ENCODE peak calls at places on chromosomes 5 and 9, in eight cellular contexts. One of them, this sample, is unnamed.

GRCh38 chr5:69334793-69335268 is 2.2 kb upstream of the CCDC125 start:
- DNase-seq in effector memory CD4-positive, alpha-beta T cell: peak
- DNase-seq in stimulated activated CD4-positive, alpha-beta T cell treated with anti-CD3 and anti-CD28 coated beads, Interleukin-1b, Interleukin-23, amount 100 ng/mL, for 24 hours: peak
- DNase-seq in glutamatergic neuron: peak
- DNase-seq in hepatic stellate cell: peak
- DNase-seq in ACHN: peak
- DNase-seq in omental fat pad: peak
- DNase-seq in colonic mucosa: peak
- DNase-seq in this sample: peak

GRCh38 chr9:34558341-34558740 is 31.2 kb downstream of the CNTFR start:
- DNase-seq in effector memory CD4-positive, alpha-beta T cell: no peak
- DNase-seq in stimulated activated CD4-positive, alpha-beta T cell treated with anti-CD3 and anti-CD28 coated beads, Interleukin-1b, Interleukin-23, amount 100 ng/mL, for 24 hours: no peak
- DNase-seq in glutamatergic neuron: no peak
- DNase-seq in hepatic stellate cell: no peak
- DNase-seq in ACHN: no peak
- DNase-seq in omental fat pad: no peak
- DNase-seq in colonic mucosa: no peak
- DNase-seq in this sample: no peak

GRCh38 chr9:73230257-73230656 is 78.6 kb downstream of the ANXA1 start:
- DNase-seq in effector memory CD4-positive, alpha-beta T cell: no peak
- DNase-seq in stimulated activated CD4-positive, alpha-beta T cell treated with anti-CD3 and anti-CD28 coated beads, Interleukin-1b, Interleukin-23, amount 100 ng/mL, for 24 hours: no peak
- DNase-seq in glutamatergic neuron: no peak
- DNase-seq in hepatic stellate cell: no peak
- DNase-seq in ACHN: no peak
- DNase-seq in omental fat pad: no peak
- DNase-seq in colonic mucosa: no peak
- DNase-seq in this sample: no peak

GRCh38 chr9:38068616-38068865 is 486 bp downstream of the SHB start:
- DNase-seq in effector memory CD4-positive, alpha-beta T cell: no peak
- DNase-seq in stimulated activated CD4-positive, alpha-beta T cell treated with anti-CD3 and anti-CD28 coated beads, Interleukin-1b, Interleukin-23, amount 100 ng/mL, for 24 hours: no peak
- DNase-seq in glutamatergic neuron: peak
- DNase-seq in hepatic stellate cell: no peak
- DNase-seq in ACHN: peak
- DNase-seq in omental fat pad: no peak
- DNase-seq in colonic mucosa: peak
- DNase-seq in this sample: no peak

GRCh38 chr9:138099803-138100598 is 222.4 kb downstream of the CACNA1B start:
- DNase-seq in effector memory CD4-positive, alpha-beta T cell: no peak
- DNase-seq in stimulated activated CD4-positive, alpha-beta T cell treated with anti-CD3 and anti-CD28 coated beads, Interleukin-1b, Interleukin-23, amount 100 ng/mL, for 24 hours: no peak
- DNase-seq in glutamatergic neuron: no peak
- DNase-seq in hepatic stellate cell: no peak
- DNase-seq in ACHN: no peak
- DNase-seq in omental fat pad: no peak
- DNase-seq in colonic mucosa: peak
- DNase-seq in this sample: no peak

GRCh38 chr5:61625682-61626620 is 293.9 kb downstream of the ZSWIM6 start:
- DNase-seq in effector memory CD4-positive, alpha-beta T cell: no peak
- DNase-seq in stimulated activated CD4-positive, alpha-beta T cell treated with anti-CD3 and anti-CD28 coated beads, Interleukin-1b, Interleukin-23, amount 100 ng/mL, for 24 hours: no peak
- DNase-seq in glutamatergic neuron: peak
- DNase-seq in hepatic stellate cell: peak
- DNase-seq in ACHN: peak
- DNase-seq in omental fat pad: no peak
- DNase-seq in colonic mucosa: peak
- DNase-seq in this sample: peak

GRCh38 chr9:88818495-88819201 is 172.6 kb upstream of the S1PR3 start:
- DNase-seq in effector memory CD4-positive, alpha-beta T cell: no peak
- DNase-seq in stimulated activated CD4-positive, alpha-beta T cell treated with anti-CD3 and anti-CD28 coated beads, Interleukin-1b, Interleukin-23, amount 100 ng/mL, for 24 hours: no peak
- DNase-seq in glutamatergic neuron: peak
- DNase-seq in hepatic stellate cell: peak
- DNase-seq in ACHN: no peak
- DNase-seq in omental fat pad: no peak
- DNase-seq in colonic mucosa: no peak
- DNase-seq in this sample: no peak

GRCh38 chr5:143653766-143654282 is 158.1 kb upstream of the HMHB1 start:
- DNase-seq in effector memory CD4-positive, alpha-beta T cell: no peak
- DNase-seq in stimulated activated CD4-positive, alpha-beta T cell treated with anti-CD3 and anti-CD28 coated beads, Interleukin-1b, Interleukin-23, amount 100 ng/mL, for 24 hours: no peak
- DNase-seq in glutamatergic neuron: no peak
- DNase-seq in hepatic stellate cell: no peak
- DNase-seq in ACHN: no peak
- DNase-seq in omental fat pad: no peak
- DNase-seq in colonic mucosa: no peak
- DNase-seq in this sample: no peak